ENCODE peak calls at places on chromosomes 12 and 14, in eight cellular contexts. N, K, Z, M, D, O, E and A are unnamed samples.

GRCh38 chr14:33737446-33737845 is 213.4 kb downstream of the EGLN3 start:
- DNase-seq in D (no peak), M (no peak), K (peak), O (no peak), E (no peak), Z (no peak), N (no peak), A (peak)

GRCh38 chr14:73311710-73312035 is 74.4 kb downstream of the PAPLN start:
- DNase-seq in E (no peak), O (no peak), N (no peak), K (peak), Z (no peak), D (no peak), M (no peak), A (no peak)

GRCh38 chr12:78951746-78952532 is 87.4 kb downstream of the SYT1 start:
- DNase-seq in Z (no peak), K (peak), N (no peak), D (no peak), O (no peak), E (no peak), M (no peak), A (no peak)

GRCh38 chr12:124399622-124400021 is 104.7 kb downstream of the RFLNA start:
- DNase-seq in E (no peak), O (no peak), Z (peak), K (no peak), M (no peak), N (peak), D (no peak), A (no peak)

GRCh38 chr12:27988594-27989233 is 16.2 kb upstream of the PTHLH start:
- DNase-seq in O (no peak), K (no peak), M (no peak), E (no peak), D (no peak), Z (no peak), N (no peak), A (no peak)

GRCh38 chr12:68529869-68530268 is 80.8 kb upstream of the RAP1B start:
- DNase-seq in D (no peak), N (no peak), K (no peak), Z (no peak), E (no peak), O (no peak), M (no peak), A (no peak)

GRCh38 chr14:37985826-37986470 is 221.8 kb upstream of the SSTR1 start:
- DNase-seq in O (no peak), N (peak), D (no peak), Z (no peak), K (peak), M (no peak), E (no peak), A (peak)

GRCh38 chr14:68710776-68711175 is 82.1 kb downstream of the ZFP36L1 start:
- DNase-seq in O (no peak), E (no peak), D (no peak), M (no peak), K (no peak), Z (no peak), N (no peak), A (no peak)

GRCh38 chr14:90091393-90091792 is 29.6 kb downstream of the KCNK13 start:
- DNase-seq in N (no peak), E (no peak), O (no peak), Z (no peak), D (no peak), K (peak), M (no peak), A (peak)

GRCh38 chr12:52389313-52390207 is 4.1 kb upstream of the KRT84 start:
- DNase-seq in N (no peak), K (peak), M (no peak), D (peak), Z (no peak), O (no peak), E (no peak), A (no peak)

GRCh38 chr14:54653764-54654469 is 87.0 kb downstream of the SAMD4A start:
- DNase-seq in M (no peak), Z (peak), N (no peak), K (peak), E (peak), D (no peak), O (no peak), A (no peak)

GRCh38 chr14:32514236-32514635 is 185.1 kb downstream of the AKAP6 start:
- DNase-seq in Z (no peak), N (no peak), M (no peak), D (no peak), E (no peak), O (no peak), K (no peak), A (no peak)

GRCh38 chr14:71554323-71554722 is 377.9 kb upstream of the RGS6 start:
- DNase-seq in E (no peak), D (no peak), K (no peak), M (no peak), O (no peak), Z (no peak), N (no peak), A (no peak)

GRCh38 chr12:94211011-94211410 is 62.6 kb downstream of the PLXNC1 start:
- DNase-seq in D (no peak), N (no peak), E (no peak), Z (no peak), K (no peak), O (no peak), M (no peak), A (no peak)

GRCh38 chr14:55913324-55914035 is 204.7 kb upstream of the PELI2 start:
- DNase-seq in D (no peak), M (no peak), Z (peak), N (no peak), E (no peak), O (no peak), K (peak), A (peak)

GRCh38 chr12:2384533-2385328 is 331.9 kb downstream of the CACNA1C start:
- DNase-seq in M (no peak), N (no peak), E (no peak), K (peak), D (no peak), Z (no peak), O (no peak), A (no peak)

GRCh38 chr14:31568671-31569070 is 7.5 kb downstream of the NUBPL start:
- DNase-seq in Z (no peak), D (no peak), K (no peak), E (no peak), N (no peak), O (no peak), M (no peak), A (no peak)

GRCh38 chr14:105474478-105475268 is at the start of gene CRIP2:
- DNase-seq in K (no peak), N (peak), M (no peak), E (peak), O (no peak), D (no peak), Z (no peak), A (no peak)

GRCh38 chr12:79400481-79400880 is 290.3 kb downstream of the PAWR start:
- DNase-seq in K (no peak), Z (no peak), N (no peak), M (no peak), O (no peak), D (no peak), E (no peak), A (no peak)

DNA sequence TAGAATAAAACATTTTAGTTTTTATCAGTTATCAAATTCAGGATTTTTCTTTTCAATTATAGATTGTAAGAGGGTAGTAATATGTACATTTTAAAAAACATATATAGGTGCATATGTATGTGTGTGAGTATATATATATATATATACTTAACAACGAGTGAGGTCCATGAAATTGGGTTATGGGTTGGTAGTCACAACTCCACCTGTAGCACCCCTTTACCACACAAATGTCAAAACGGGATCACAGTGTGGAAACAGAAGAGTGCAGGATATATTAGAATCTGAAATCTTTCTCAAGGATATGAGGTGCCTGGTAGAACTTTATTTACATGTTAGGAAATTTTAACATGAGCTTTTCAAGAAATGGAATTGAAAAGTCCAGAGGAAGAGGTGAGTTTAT is 31.3 kb downstream of the MIA2 start:
- DNase-seq in O (no peak), E (no peak), M (no peak), N (no peak), D (no peak), K (peak), Z (no peak), A (no peak)
- H3K4me3 ChIP-seq in O (no peak), E (peak), M (peak), N (no peak), D (peak), K (peak), Z (no peak), A (peak)

GRCh38 chr12:108145011-108145410 is 15.9 kb downstream of the WSCD2 start:
- DNase-seq in O (no peak), N (no peak), D (no peak), K (no peak), M (no peak), Z (no peak), E (no peak), A (no peak)
- TF ChIP-seq CTCF in O (no peak), N (no peak), D (no peak), K (no peak), M (no peak), Z (no peak), E (no peak), A (no peak)

GRCh38 chr12:118185602-118186397 is 49.9 kb downstream of the PEBP1 start:
- DNase-seq in Z (no peak), D (no peak), O (no peak), K (no peak), E (no peak), M (no peak), N (no peak), A (no peak)

GRCh38 chr12:118187746-118188390 is 51.9 kb downstream of the PEBP1 start:
- DNase-seq in E (no peak), N (no peak), M (no peak), Z (no peak), D (no peak), O (no peak), K (no peak), A (no peak)

GRCh38 chr12:118190266-118190665 is 54.3 kb downstream of the PEBP1 start:
- DNase-seq in D (no peak), Z (no peak), N (no peak), M (no peak), O (no peak), E (no peak), K (peak), A (no peak)

GRCh38 chr12:118189761-118190181 is 53.8 kb downstream of the PEBP1 start:
- DNase-seq in N (no peak), Z (peak), O (no peak), D (peak), K (peak), M (no peak), E (peak), A (no peak)

DNA sequence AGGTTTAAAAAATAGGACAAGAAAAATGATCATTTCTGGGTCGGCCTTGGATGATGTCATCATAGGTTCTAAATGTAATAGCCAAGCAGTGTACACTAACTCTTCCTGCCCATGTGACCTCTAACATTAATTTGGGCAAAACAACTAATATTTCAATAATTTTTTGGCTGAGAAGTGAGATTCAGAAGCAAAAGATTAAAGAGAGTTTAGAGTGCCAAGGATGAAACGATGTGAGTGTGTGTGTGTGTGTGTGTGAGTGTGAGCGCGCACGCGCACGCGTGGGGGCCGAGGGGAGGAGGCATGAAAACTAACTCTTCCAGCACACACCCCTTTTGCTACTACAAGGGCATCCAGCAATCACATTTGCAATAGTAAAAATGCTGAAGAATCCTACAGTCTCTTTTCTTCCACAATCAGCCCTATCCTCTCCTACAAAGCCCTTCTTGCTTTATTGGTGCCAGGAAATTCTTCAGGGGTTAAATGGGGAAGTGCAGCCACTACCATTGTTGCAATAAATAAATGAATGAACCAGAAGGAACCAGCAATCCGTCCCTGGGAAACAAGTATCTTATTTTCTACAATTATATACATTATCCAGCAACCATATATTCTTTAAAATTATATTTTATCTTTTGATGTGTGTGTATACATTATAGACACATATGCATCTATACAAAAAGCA is 52.9 kb downstream of the PEBP1 start:
- DNase-seq in D (peak), Z (peak), N (no peak), M (no peak), E (peak), O (no peak), K (peak), A (no peak)
- H3K4me3 ChIP-seq in D (peak), Z (peak), N (no peak), M (peak), E (peak), O (no peak), K (peak), A (peak)

DNA sequence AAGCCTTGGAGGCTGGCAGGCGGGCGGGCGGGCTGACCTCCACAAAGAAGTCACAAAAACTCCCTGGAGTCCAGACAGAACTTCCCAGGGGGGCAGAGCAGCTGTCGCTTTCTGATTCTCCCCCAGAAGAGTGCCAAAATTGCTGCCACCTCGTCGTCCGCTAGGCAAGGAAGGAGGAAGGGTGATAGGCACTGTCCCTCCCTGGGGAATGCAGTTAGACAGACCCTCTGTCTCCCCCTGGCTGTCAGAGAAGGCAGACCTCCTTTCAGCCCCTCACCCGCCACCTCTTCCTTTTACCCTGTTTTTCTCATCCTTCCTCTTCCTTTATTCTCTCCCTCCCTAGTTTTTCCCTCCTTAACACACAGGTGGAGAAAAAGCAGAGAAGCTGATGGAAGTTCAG is 18.7 kb downstream of the GRIN2B start:
- DNase-seq in M (no peak), O (no peak), Z (no peak), D (no peak), N (no peak), K (no peak), E (no peak), A (no peak)
- TF ChIP-seq CTCF in M (no peak), O (peak), Z (no peak), D (peak), N (no peak), K (no peak), E (no peak), A (peak)

GRCh38 chr12:49588281-49588680 is 17.2 kb downstream of the FAM186B start:
- DNase-seq in O (no peak), E (no peak), M (no peak), D (no peak), N (no peak), K (no peak), Z (no peak), A (no peak)

GRCh38 chr12:49587174-49587908 is 18.1 kb downstream of the FAM186B start:
- DNase-seq in N (no peak), E (no peak), O (no peak), Z (no peak), D (no peak), M (no peak), K (no peak), A (no peak)

GRCh38 chr12:49583361-49584094 is 15.6 kb upstream of the MCRS1 start:
- DNase-seq in M (no peak), N (no peak), K (no peak), E (no peak), O (no peak), Z (no peak), D (no peak), A (no peak)

GRCh38 chr12:49585477-49586445 is 17.8 kb upstream of the MCRS1 start:
- DNase-seq in O (no peak), M (no peak), Z (no peak), N (no peak), E (no peak), D (no peak), K (no peak), A (no peak)

GRCh38 chr12:49588761-49589516 is 16.5 kb downstream of the FAM186B start:
- DNase-seq in D (no peak), O (no peak), M (no peak), Z (no peak), K (no peak), E (peak), N (no peak), A (no peak)
- H3K4me3 ChIP-seq in D (no peak), O (no peak), M (no peak), Z (no peak), K (no peak), E (no peak), N (no peak), A (no peak)

GRCh38 chr12:120225852-120226640 is 25.1 kb upstream of the RPLP0 start:
- DNase-seq in N (no peak), D (no peak), K (no peak), M (no peak), Z (no peak), O (no peak), E (no peak), A (no peak)
- TF ChIP-seq CTCF in N (no peak), D (no peak), K (no peak), M (no peak), Z (no peak), O (no peak), E (no peak), A (no peak)

GRCh38 chr14:101876539-101876938 is 87.8 kb upstream of the DYNC1H1 start:
- DNase-seq in O (no peak), K (no peak), E (peak), D (no peak), M (peak), N (peak), Z (peak), A (no peak)
- H3K4me3 ChIP-seq in O (no peak), K (no peak), E (no peak), D (no peak), M (no peak), N (peak), Z (no peak), A (no peak)